ENCODE peak calls at places on chromosomes 4 and X, in five cellular contexts. B is activated CD4-positive, alpha-beta T cell treated with anti-CD3 and anti-CD28 coated beads, Interleukin-2, amount 10 ng/mL, durations not matched to agents 7 days and 5 days; I is activated naive CD4-positive, alpha-beta T cell treated with Interleukin-2 at 50 U/mL for 16 hours; Q is stimulated activated CD4-positive, alpha-beta T cell treated with anti-CD3 and anti-CD28 coated beads, Interleukin-12 subunit alpha, Interleukin-12 subunit beta, amount 100 ng/mL, for 48 hours; X is stimulated activated naive CD8-positive, alpha-beta T cell treated with anti-CD3 and anti-CD28 coated beads, Interleukin-15, Interleukin-2, amounts not matched to agents 100 U/mL and 50 U/mL, for 24 hours. E is an unnamed sample.

GRCh38 chr4:74230902-74231499 is 73.1 kb downstream of the MTHFD2L start:
- DNase-seq in X (peak; percentile 5), Q (no peak), B (no peak), I (no peak), E (no peak)

GRCh38 chr4:168531305-168531704 is 34.5 kb downstream of the PALLD start:
- DNase-seq in X (no peak), B (no peak), I (no peak), Q (no peak), E (no peak)

GRCh38 chr4:189600598-189601435 is 339.9 kb upstream of the FRG1 start:
- DNase-seq in X (no peak), I (no peak), B (no peak), Q (no peak), E (no peak)

GRCh38 chr4:176268963-176269362 is at the start of gene ASB5:
- DNase-seq in X (no peak), B (no peak), Q (no peak), I (no peak), E (no peak)

GRCh38 chr4:56689231-56689630 is 8.1 kb upstream of the HOPX start:
- DNase-seq in Q (no peak), X (no peak), B (no peak), I (no peak), E (no peak)

GRCh38 chrX:101993335-101993734 is 61.5 kb upstream of the ZMAT1 start:
- DNase-seq in B (no peak), I (no peak), Q (no peak), X (no peak), E (no peak)

GRCh38 chrX:115413246-115413878 is 123.8 kb downstream of the LUZP4 start:
- DNase-seq in I (no peak), X (no peak), Q (no peak), B (no peak), E (no peak)

GRCh38 chr4:73648478-73648877 is 28.2 kb upstream of the RASSF6 start:
- DNase-seq in B (no peak), Q (no peak), I (no peak), X (no peak), E (no peak)

GRCh38 chrX:133265331-133265730 is 47.2 kb upstream of the TFDP3 start:
- DNase-seq in B (no peak), Q (no peak), X (no peak), I (no peak), E (no peak)

GRCh38 chr4:151276787-151277557 is at the start of gene PRSS48:
- DNase-seq in Q (peak; percentile 34), I (peak; percentile 15), X (peak; percentile 75), B (peak; percentile 49), E (no peak)

GRCh38 chr4:155954118-155954503 is 445 bp upstream of the CTSO start:
- DNase-seq in X (peak; percentile 8), Q (no peak), B (no peak), I (no peak), E (no peak)

GRCh38 chrX:9786839-9787635 is 808 bp downstream of the SHROOM2 start:
- DNase-seq in Q (no peak), I (no peak), B (no peak), X (no peak), E (no peak)

GRCh38 chr4:158915683-158916241 is 146.9 kb downstream of the FNIP2 start:
- DNase-seq in X (no peak), I (no peak), Q (no peak), B (no peak), E (no peak)